ENCODE peak calls at places on chromosomes 13 and 19, in five cellular contexts. N is H1, U is mesenchymal stem cell, S is H9, F is IMR-90. H is an unnamed sample.

GRCh38 chr19:13848811-13849241 is 28.1 kb upstream of the NANOS3 start:
- DNase-seq in N (no peak), U (peak; percentile 66), S (no peak), F (no peak), H (no peak)

GRCh38 chr19:29886535-29886934 is 55.5 kb upstream of the URI1 start:
- DNase-seq in N (no peak), U (no peak), S (no peak), F (no peak), H (no peak)

GRCh38 chr13:74770361-74770760 is 636.2 kb upstream of the KLF12 start:
- DNase-seq in N (no peak), U (peak; percentile 89), S (no peak), F (peak; percentile 94), H (no peak)

GRCh38 chr19:52941941-52942370 is 18.7 kb upstream of the ZNF888 start:
- DNase-seq in N (no peak), U (peak; percentile 50), S (peak; percentile 46), F (peak; percentile 20), H (no peak)

GRCh38 chr19:2164020-2164988 is 571 bp downstream of the DOT1L start:
- DNase-seq in N (no peak), U (peak; percentile 39), S (no peak), F (no peak), H (no peak)

GRCh38 chr13:99307648-99308339 is 595 bp upstream of the GPR183 start:
- DNase-seq in N (no peak), U (peak; percentile 93), S (no peak), F (peak; percentile 83), H (no peak)

GRCh38 chr13:50375792-50376191 is 360.5 kb downstream of the KCNRG start:
- DNase-seq in N (no peak), U (peak; percentile 63), S (no peak), F (peak; percentile 68), H (no peak)

GRCh38 chr19:3679581-3679980 is 20.7 kb downstream of the PIP5K1C start:
- DNase-seq in N (no peak), U (no peak), S (no peak), F (no peak), H (no peak)

GRCh38 chr13:32164622-32165268 is 133.2 kb downstream of the FRY start:
- DNase-seq in N (peak; percentile 10), U (peak; percentile 76), S (peak; percentile 71), F (peak; percentile 66), H (peak; percentile 33)

GRCh38 chr13:113601166-113602070 is 16.9 kb downstream of the TFDP1 start:
- DNase-seq in N (no peak), U (no peak), S (no peak), F (no peak), H (no peak)

GRCh38 chr19:18440421-18440877 is 2.5 kb upstream of the ISYNA1 start:
- DNase-seq in N (no peak), U (no peak), S (no peak), F (no peak), H (no peak)

GRCh38 chr13:26469602-26470001 is 87.9 kb upstream of the WASF3 start:
- DNase-seq in N (no peak), U (no peak), S (no peak), F (no peak), H (no peak)

GRCh38 chr13:78913656-78914055 is 254.7 kb upstream of the OBI1 start:
- DNase-seq in N (no peak), U (no peak), S (no peak), F (no peak), H (no peak)

GRCh38 chr13:68369739-68370138 is 1139.6 kb upstream of the PCDH9 start:
- DNase-seq in N (no peak), U (peak; percentile 4), S (no peak), F (no peak), H (no peak)

DNA sequence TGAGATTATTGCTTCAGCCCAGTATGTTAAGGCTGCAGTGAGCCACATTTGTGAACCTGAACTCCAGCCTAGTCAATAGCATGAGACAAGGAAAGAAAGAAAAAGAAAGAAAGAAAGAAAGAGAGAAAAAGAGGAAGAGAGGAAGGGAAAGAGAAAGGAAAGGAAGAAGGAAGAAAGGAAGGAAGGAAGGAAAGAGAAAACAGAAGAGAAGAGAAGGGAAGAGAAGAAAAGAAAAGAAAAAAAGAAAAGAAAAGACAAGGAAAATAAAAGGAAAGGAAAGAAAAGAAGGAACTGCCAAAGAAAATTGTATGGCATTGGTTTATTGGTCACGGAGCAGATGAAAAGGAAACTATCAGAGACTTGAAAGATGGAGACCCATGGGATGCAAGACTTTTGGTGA is 1158.8 kb downstream of the OLFM4 start:
- DNase-seq in N (no peak), U (no peak), S (no peak), F (no peak), H (no peak)
- H2BK15ac ChIP-seq in N (no peak overlapping the region), U (no peak overlapping the region), S (no peak overlapping the region), F (no peak overlapping the region), H (no peak overlapping the region)

DNA sequence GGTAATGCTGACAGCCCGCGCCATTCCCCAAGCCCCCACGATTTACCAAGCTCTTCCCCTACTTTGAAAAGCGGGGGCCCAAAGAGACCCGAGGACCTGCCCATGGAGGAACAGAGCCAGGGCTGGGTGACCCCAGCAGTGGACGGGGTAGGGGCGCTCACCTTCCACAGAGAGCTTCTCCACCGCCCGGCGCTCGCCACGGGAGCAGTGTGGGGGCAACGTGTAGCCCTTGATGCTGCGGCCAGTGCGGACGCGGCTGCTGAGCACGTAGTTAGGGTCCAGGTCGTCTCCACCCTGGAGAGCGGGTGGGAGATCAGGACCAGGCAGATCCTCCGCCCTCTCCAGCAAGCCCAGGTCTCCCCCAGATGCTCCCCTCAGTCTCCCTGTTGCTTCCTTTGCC is 7.4 kb downstream of the CKM start:
- DNase-seq in N (no peak), U (no peak), S (no peak), F (no peak), H (no peak)
- H4K91ac ChIP-seq in N (no peak overlapping the region), U (no peak overlapping the region), S (no peak overlapping the region), F (no peak overlapping the region), H (no peak overlapping the region)

GRCh38 chr13:98285852-98286594 is 109.0 kb upstream of the RNF113B start:
- DNase-seq in N (no peak), U (no peak), S (no peak), F (no peak), H (no peak)
- H2BK120ac ChIP-seq in N (no peak overlapping the region), U (no peak overlapping the region), S (no peak overlapping the region), F (no peak overlapping the region), H (no peak overlapping the region)

GRCh38 chr13:27620377-27621115 is at the start of gene LNX2:
- DNase-seq in N (peak; percentile 88), U (peak; percentile 98), S (peak; percentile 98), F (peak; percentile 95), H (peak; percentile 96)
- H2BK15ac ChIP-seq in N (peak within 1 kb of the TSS; percentile 73), U (peak within 1 kb of the TSS; percentile 87), S (no peak within 1 kb of the TSS), F (no peak within 1 kb of the TSS), H (no peak within 1 kb of the TSS)

DNA sequence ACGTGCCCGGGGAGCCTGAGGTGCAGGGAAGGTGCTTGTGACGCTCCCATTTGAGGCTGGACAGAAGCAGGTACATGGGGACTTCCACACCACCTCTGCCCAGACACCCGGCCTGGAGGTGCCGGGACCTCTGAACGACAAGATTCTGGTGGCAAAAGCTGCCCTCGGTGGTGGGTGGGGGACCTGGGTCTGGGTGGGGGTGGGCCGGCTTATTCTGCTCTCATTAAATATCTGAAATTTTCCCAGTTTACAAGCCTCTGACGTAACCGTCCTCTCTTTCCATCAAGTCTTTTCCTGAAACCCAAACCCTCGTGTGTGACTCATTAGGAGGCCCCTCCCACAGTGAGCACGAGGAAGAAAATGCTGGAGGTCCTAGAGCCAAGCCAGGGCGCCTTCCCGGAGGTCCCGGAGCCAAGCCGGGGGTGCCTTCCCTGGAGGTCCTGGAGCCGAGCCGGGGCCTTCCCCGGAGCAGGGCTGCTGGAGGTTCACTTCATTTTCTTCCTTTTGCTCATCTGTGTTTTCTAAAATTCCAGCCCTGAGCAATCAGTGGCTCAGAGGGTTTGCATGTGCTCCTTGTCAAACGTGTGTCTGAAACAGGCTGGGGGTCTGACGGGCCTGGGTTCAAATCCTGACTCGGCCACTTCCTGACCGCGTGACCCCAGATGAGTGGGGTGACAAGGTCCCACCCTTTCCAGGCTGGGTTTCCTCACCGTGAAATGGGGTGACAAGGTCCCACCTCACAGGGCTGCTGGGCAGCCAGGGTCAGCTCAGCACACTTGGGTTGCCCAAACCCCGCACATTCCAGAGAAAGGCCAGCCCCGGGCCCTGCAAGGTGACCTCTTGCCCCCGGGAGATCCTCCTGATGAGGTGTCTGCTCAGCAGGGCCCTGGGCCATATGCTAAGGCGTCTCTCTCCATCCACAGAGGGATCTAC is 10.0 kb downstream of the CFD start:
- DNase-seq in N (no peak), U (peak; percentile 94), S (no peak), F (peak; percentile 96), H (no peak)
- H4K91ac ChIP-seq in N (no peak overlapping the region), U (peak overlapping the region; percentile 90), S (no peak overlapping the region), F (peak overlapping the region; percentile 97), H (no peak overlapping the region)

GRCh38 chr13:30022796-30023195 is 172.4 kb upstream of the UBL3 start:
- DNase-seq in N (no peak), U (no peak), S (no peak), F (no peak), H (no peak)
- H2BK120ac ChIP-seq in N (no peak overlapping the region), U (no peak overlapping the region), S (no peak overlapping the region), F (no peak overlapping the region), H (no peak overlapping the region)

GRCh38 chr13:73190477-73190876 is 131.7 kb downstream of the KLF5 start:
- DNase-seq in N (no peak), U (no peak), S (no peak), F (no peak), H (no peak)
- H2BK15ac ChIP-seq in N (no peak overlapping the region), U (no peak overlapping the region), S (no peak overlapping the region), F (no peak overlapping the region), H (no peak overlapping the region)

GRCh38 chr19:17243854-17244617 is 1.7 kb downstream of the NR2F6 start:
- DNase-seq in N (no peak), U (peak; percentile 54), S (peak; percentile 59), F (peak; percentile 20), H (no peak)
- H4K91ac ChIP-seq in N (peak overlapping the region; percentile 75), U (peak overlapping the region; percentile 90), S (no peak overlapping the region), F (peak overlapping the region; percentile 83), H (no peak overlapping the region)

DNA sequence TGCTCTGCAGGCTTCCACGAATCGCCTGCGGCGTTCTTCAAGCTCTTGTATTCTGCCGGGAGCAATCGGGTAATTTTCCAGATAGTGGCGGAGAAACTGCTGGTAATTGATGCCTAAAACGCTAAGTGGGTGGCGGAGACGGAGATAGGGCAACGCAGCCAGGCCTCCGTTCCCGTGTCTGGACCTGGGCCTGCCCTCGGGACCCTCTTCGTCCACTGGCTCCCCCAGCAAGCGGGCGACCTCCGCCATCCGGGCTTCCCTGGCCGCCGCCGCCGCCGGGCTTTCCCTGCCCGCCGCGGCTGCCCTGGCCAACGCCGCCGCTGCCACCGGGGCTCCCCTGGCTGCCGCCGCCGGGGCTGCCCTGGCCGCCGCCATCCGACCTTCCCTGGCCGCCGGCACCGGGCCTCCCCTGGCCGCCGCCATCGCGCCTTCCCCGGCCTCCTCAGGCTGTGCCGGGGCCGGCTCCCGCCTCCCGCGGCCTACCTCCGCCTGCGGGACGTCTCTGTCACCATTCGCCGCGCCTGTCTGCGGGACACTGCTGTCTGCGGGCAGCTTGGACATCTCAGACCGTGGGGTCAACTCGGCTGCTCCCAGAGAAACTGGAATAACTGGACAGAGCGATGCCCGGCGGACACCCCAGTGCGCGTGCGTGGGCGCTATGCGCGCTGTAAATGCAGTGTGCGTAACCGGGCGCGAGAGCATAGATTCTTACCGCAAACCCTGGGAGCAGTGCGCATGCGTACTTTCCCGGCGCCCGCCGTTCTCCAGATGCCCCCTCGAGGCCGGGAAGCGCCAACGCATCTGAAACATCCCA is at the start of gene EID2:
- DNase-seq in N (no peak), U (peak; percentile 92), S (peak; percentile 93), F (peak; percentile 93), H (peak; percentile 94)
- H2BK120ac ChIP-seq in N (peak within 1 kb of the TSS; percentile 6), U (peak within 1 kb of the TSS; percentile 45), S (no peak within 1 kb of the TSS), F (peak within 1 kb of the TSS; percentile 41), H (no peak within 1 kb of the TSS)